ENCODE peak calls at places on chromosomes 3 and 15, in seven cellular contexts. One of them, this sample, is unnamed.

GRCh38 chr15:100759116-100759515 is 120.5 kb upstream of the ALDH1A3 start:
- DNase-seq in MV-4-11: no peak
- DNase-seq in NCI-H1092 treated with DMSO at 0.1 percent for 48 hours: no peak
- DNase-seq in stimulated activated CD8-positive, alpha-beta memory T cell treated with anti-CD3 and anti-CD28 coated beads, Interleukin-15, amount 100 ng/mL, for 4 hours: no peak
- DNase-seq in kidney tubule cell: no peak
- DNase-seq in mucosa of gallbladder: peak
- DNase-seq in activated CD8-positive, alpha-beta T cell treated with anti-CD3 and anti-CD28 coated beads, Interleukin-2, amount 10 ng/mL, durations not matched to agents 7 days and 5 days: no peak
- DNase-seq in this sample: peak

GRCh38 chr3:37645801-37646380 is 215.8 kb upstream of the CTDSPL start:
- DNase-seq in activated CD8-positive, alpha-beta T cell treated with anti-CD3 and anti-CD28 coated beads, Interleukin-2, amount 10 ng/mL, durations not matched to agents 7 days and 5 days: no peak
- DNase-seq in kidney tubule cell: no peak
- DNase-seq in NCI-H1092 treated with DMSO at 0.1 percent for 48 hours: no peak
- DNase-seq in stimulated activated CD8-positive, alpha-beta memory T cell treated with anti-CD3 and anti-CD28 coated beads, Interleukin-15, amount 100 ng/mL, for 4 hours: no peak
- DNase-seq in MV-4-11: no peak
- DNase-seq in mucosa of gallbladder: no peak
- DNase-seq in this sample: no peak

GRCh38 chr3:43996379-43997301 is 245.0 kb upstream of the TOPAZ1 start:
- DNase-seq in NCI-H1092 treated with DMSO at 0.1 percent for 48 hours: peak
- DNase-seq in MV-4-11: no peak
- DNase-seq in stimulated activated CD8-positive, alpha-beta memory T cell treated with anti-CD3 and anti-CD28 coated beads, Interleukin-15, amount 100 ng/mL, for 4 hours: no peak
- DNase-seq in mucosa of gallbladder: no peak
- DNase-seq in kidney tubule cell: peak
- DNase-seq in activated CD8-positive, alpha-beta T cell treated with anti-CD3 and anti-CD28 coated beads, Interleukin-2, amount 10 ng/mL, durations not matched to agents 7 days and 5 days: peak
- DNase-seq in this sample: peak

GRCh38 chr3:46095307-46095706 is 68.0 kb upstream of the XCR1 start:
- DNase-seq in NCI-H1092 treated with DMSO at 0.1 percent for 48 hours: no peak
- DNase-seq in activated CD8-positive, alpha-beta T cell treated with anti-CD3 and anti-CD28 coated beads, Interleukin-2, amount 10 ng/mL, durations not matched to agents 7 days and 5 days: no peak
- DNase-seq in stimulated activated CD8-positive, alpha-beta memory T cell treated with anti-CD3 and anti-CD28 coated beads, Interleukin-15, amount 100 ng/mL, for 4 hours: no peak
- DNase-seq in kidney tubule cell: no peak
- DNase-seq in MV-4-11: peak
- DNase-seq in mucosa of gallbladder: no peak
- DNase-seq in this sample: no peak

GRCh38 chr3:187209501-187209900 is 12.2 kb downstream of the RTP1 start:
- DNase-seq in NCI-H1092 treated with DMSO at 0.1 percent for 48 hours: no peak
- DNase-seq in MV-4-11: no peak
- DNase-seq in kidney tubule cell: no peak
- DNase-seq in stimulated activated CD8-positive, alpha-beta memory T cell treated with anti-CD3 and anti-CD28 coated beads, Interleukin-15, amount 100 ng/mL, for 4 hours: no peak
- DNase-seq in activated CD8-positive, alpha-beta T cell treated with anti-CD3 and anti-CD28 coated beads, Interleukin-2, amount 10 ng/mL, durations not matched to agents 7 days and 5 days: no peak
- DNase-seq in mucosa of gallbladder: no peak
- DNase-seq in this sample: no peak

GRCh38 chr15:76206325-76206976 is 104.8 kb downstream of the ETFA start:
- DNase-seq in MV-4-11: no peak
- DNase-seq in NCI-H1092 treated with DMSO at 0.1 percent for 48 hours: peak
- DNase-seq in stimulated activated CD8-positive, alpha-beta memory T cell treated with anti-CD3 and anti-CD28 coated beads, Interleukin-15, amount 100 ng/mL, for 4 hours: no peak
- DNase-seq in activated CD8-positive, alpha-beta T cell treated with anti-CD3 and anti-CD28 coated beads, Interleukin-2, amount 10 ng/mL, durations not matched to agents 7 days and 5 days: no peak
- DNase-seq in kidney tubule cell: peak
- DNase-seq in mucosa of gallbladder: peak
- DNase-seq in this sample: no peak

GRCh38 chr3:71039332-71039731 is 544.2 kb downstream of the FOXP1 start:
- DNase-seq in MV-4-11: no peak
- DNase-seq in kidney tubule cell: no peak
- DNase-seq in activated CD8-positive, alpha-beta T cell treated with anti-CD3 and anti-CD28 coated beads, Interleukin-2, amount 10 ng/mL, durations not matched to agents 7 days and 5 days: peak
- DNase-seq in stimulated activated CD8-positive, alpha-beta memory T cell treated with anti-CD3 and anti-CD28 coated beads, Interleukin-15, amount 100 ng/mL, for 4 hours: no peak
- DNase-seq in NCI-H1092 treated with DMSO at 0.1 percent for 48 hours: no peak
- DNase-seq in mucosa of gallbladder: no peak
- DNase-seq in this sample: no peak

GRCh38 chr3:138781012-138781470 is 53.7 kb downstream of the PIK3CB start:
- DNase-seq in NCI-H1092 treated with DMSO at 0.1 percent for 48 hours: no peak
- DNase-seq in mucosa of gallbladder: no peak
- DNase-seq in stimulated activated CD8-positive, alpha-beta memory T cell treated with anti-CD3 and anti-CD28 coated beads, Interleukin-15, amount 100 ng/mL, for 4 hours: no peak
- DNase-seq in activated CD8-positive, alpha-beta T cell treated with anti-CD3 and anti-CD28 coated beads, Interleukin-2, amount 10 ng/mL, durations not matched to agents 7 days and 5 days: peak
- DNase-seq in MV-4-11: no peak
- DNase-seq in kidney tubule cell: peak
- DNase-seq in this sample: no peak

GRCh38 chr3:123884258-123884831 is at the start of gene MYLK:
- DNase-seq in mucosa of gallbladder: peak
- DNase-seq in stimulated activated CD8-positive, alpha-beta memory T cell treated with anti-CD3 and anti-CD28 coated beads, Interleukin-15, amount 100 ng/mL, for 4 hours: no peak
- DNase-seq in NCI-H1092 treated with DMSO at 0.1 percent for 48 hours: peak
- DNase-seq in kidney tubule cell: peak
- DNase-seq in activated CD8-positive, alpha-beta T cell treated with anti-CD3 and anti-CD28 coated beads, Interleukin-2, amount 10 ng/mL, durations not matched to agents 7 days and 5 days: peak
- DNase-seq in MV-4-11: peak
- DNase-seq in this sample: peak

GRCh38 chr3:43253294-43253693 is 33.0 kb upstream of the SNRK start:
- DNase-seq in NCI-H1092 treated with DMSO at 0.1 percent for 48 hours: no peak
- DNase-seq in stimulated activated CD8-positive, alpha-beta memory T cell treated with anti-CD3 and anti-CD28 coated beads, Interleukin-15, amount 100 ng/mL, for 4 hours: no peak
- DNase-seq in activated CD8-positive, alpha-beta T cell treated with anti-CD3 and anti-CD28 coated beads, Interleukin-2, amount 10 ng/mL, durations not matched to agents 7 days and 5 days: no peak
- DNase-seq in MV-4-11: no peak
- DNase-seq in mucosa of gallbladder: no peak
- DNase-seq in kidney tubule cell: no peak
- DNase-seq in this sample: no peak

GRCh38 chr3:113270786-113271185 is 59.4 kb downstream of the BOC start:
- DNase-seq in kidney tubule cell: no peak
- DNase-seq in stimulated activated CD8-positive, alpha-beta memory T cell treated with anti-CD3 and anti-CD28 coated beads, Interleukin-15, amount 100 ng/mL, for 4 hours: no peak
- DNase-seq in MV-4-11: no peak
- DNase-seq in NCI-H1092 treated with DMSO at 0.1 percent for 48 hours: no peak
- DNase-seq in activated CD8-positive, alpha-beta T cell treated with anti-CD3 and anti-CD28 coated beads, Interleukin-2, amount 10 ng/mL, durations not matched to agents 7 days and 5 days: no peak
- DNase-seq in mucosa of gallbladder: no peak
- DNase-seq in this sample: no peak

GRCh38 chr3:95389725-95390313 is 1327.0 kb downstream of the NSUN3 start:
- DNase-seq in kidney tubule cell: no peak
- DNase-seq in activated CD8-positive, alpha-beta T cell treated with anti-CD3 and anti-CD28 coated beads, Interleukin-2, amount 10 ng/mL, durations not matched to agents 7 days and 5 days: no peak
- DNase-seq in MV-4-11: no peak
- DNase-seq in stimulated activated CD8-positive, alpha-beta memory T cell treated with anti-CD3 and anti-CD28 coated beads, Interleukin-15, amount 100 ng/mL, for 4 hours: no peak
- DNase-seq in NCI-H1092 treated with DMSO at 0.1 percent for 48 hours: no peak
- DNase-seq in mucosa of gallbladder: no peak
- DNase-seq in this sample: no peak

GRCh38 chr15:88701561-88702095 is 62.8 kb downstream of the ISG20 start:
- DNase-seq in mucosa of gallbladder: no peak
- DNase-seq in NCI-H1092 treated with DMSO at 0.1 percent for 48 hours: no peak
- DNase-seq in activated CD8-positive, alpha-beta T cell treated with anti-CD3 and anti-CD28 coated beads, Interleukin-2, amount 10 ng/mL, durations not matched to agents 7 days and 5 days: peak
- DNase-seq in MV-4-11: no peak
- DNase-seq in kidney tubule cell: no peak
- DNase-seq in stimulated activated CD8-positive, alpha-beta memory T cell treated with anti-CD3 and anti-CD28 coated beads, Interleukin-15, amount 100 ng/mL, for 4 hours: no peak
- DNase-seq in this sample: peak

GRCh38 chr3:85785766-85786165 is 827.0 kb downstream of the CADM2 start:
- DNase-seq in stimulated activated CD8-positive, alpha-beta memory T cell treated with anti-CD3 and anti-CD28 coated beads, Interleukin-15, amount 100 ng/mL, for 4 hours: no peak
- DNase-seq in activated CD8-positive, alpha-beta T cell treated with anti-CD3 and anti-CD28 coated beads, Interleukin-2, amount 10 ng/mL, durations not matched to agents 7 days and 5 days: no peak
- DNase-seq in MV-4-11: no peak
- DNase-seq in NCI-H1092 treated with DMSO at 0.1 percent for 48 hours: no peak
- DNase-seq in mucosa of gallbladder: no peak
- DNase-seq in kidney tubule cell: no peak
- DNase-seq in this sample: no peak

GRCh38 chr3:10173095-10173925 is 8.6 kb downstream of the IRAK2 start:
- DNase-seq in mucosa of gallbladder: no peak
- DNase-seq in NCI-H1092 treated with DMSO at 0.1 percent for 48 hours: no peak
- DNase-seq in MV-4-11: no peak
- DNase-seq in activated CD8-positive, alpha-beta T cell treated with anti-CD3 and anti-CD28 coated beads, Interleukin-2, amount 10 ng/mL, durations not matched to agents 7 days and 5 days: no peak
- DNase-seq in kidney tubule cell: peak
- DNase-seq in stimulated activated CD8-positive, alpha-beta memory T cell treated with anti-CD3 and anti-CD28 coated beads, Interleukin-15, amount 100 ng/mL, for 4 hours: no peak
- DNase-seq in this sample: peak

GRCh38 chr3:44326035-44326434 is 12.5 kb upstream of the TCAIM start:
- DNase-seq in MV-4-11: peak
- DNase-seq in kidney tubule cell: no peak
- DNase-seq in activated CD8-positive, alpha-beta T cell treated with anti-CD3 and anti-CD28 coated beads, Interleukin-2, amount 10 ng/mL, durations not matched to agents 7 days and 5 days: no peak
- DNase-seq in mucosa of gallbladder: no peak
- DNase-seq in stimulated activated CD8-positive, alpha-beta memory T cell treated with anti-CD3 and anti-CD28 coated beads, Interleukin-15, amount 100 ng/mL, for 4 hours: no peak
- DNase-seq in NCI-H1092 treated with DMSO at 0.1 percent for 48 hours: no peak
- DNase-seq in this sample: peak